ENCODE peak calls at places on chromosomes 3 and 15, in nine cellular contexts. D is activated naive CD8-positive, alpha-beta T cell treated with anti-CD3 and anti-CD28 coated beads for 36 hours; N is AG08396; T is gastrocnemius medialis; U is sigmoid colon; V is H9; S is mucosa of descending colon; R is posterior cingulate gyrus; P is psoas muscle. X is an unnamed sample.

GRCh38 chr3:173513123-173513522 is 115.6 kb downstream of the NLGN1 start:
- DNase-seq in D (no peak), N (no peak), T (no peak), U (no peak), V (no peak), S (no peak), R (no peak), P (no peak), X (no peak)

GRCh38 chr3:177960014-177960413 is 576.2 kb upstream of the KCNMB2 start:
- DNase-seq in D (no peak), N (no peak), T (no peak), U (no peak), V (no peak), S (no peak), R (no peak), P (no peak), X (no peak)

GRCh38 chr3:181253796-181254195 is 264.3 kb upstream of the DNAJC19 start:
- DNase-seq in D (no peak), N (no peak), T (no peak), U (no peak), V (no peak), S (no peak), R (no peak), P (no peak), X (no peak)

GRCh38 chr15:70362350-70362749 is 264.6 kb upstream of the TLE3 start:
- DNase-seq in D (no peak), N (no peak), T (no peak), U (no peak), V (peak), S (no peak), R (no peak), P (no peak), X (no peak)

GRCh38 chr3:191502583-191502982 is 41.6 kb downstream of the PYDC2 start:
- DNase-seq in D (no peak), N (no peak), T (no peak), U (no peak), V (no peak), S (no peak), R (no peak), P (no peak), X (no peak)

GRCh38 chr3:42556089-42556632 is 25.6 kb downstream of the SEC22C start:
- DNase-seq in D (no peak), N (no peak), T (no peak), U (no peak), V (no peak), S (no peak), R (no peak), P (no peak), X (no peak)

GRCh38 chr3:149487598-149488197 is 13.2 kb downstream of the TM4SF4 start:
- DNase-seq in D (peak), N (no peak), T (no peak), U (no peak), V (peak), S (no peak), R (no peak), P (no peak), X (no peak)

GRCh38 chr15:75656813-75657212 is 9.1 kb downstream of the SNX33 start:
- DNase-seq in D (no peak), N (no peak), T (no peak), U (no peak), V (no peak), S (no peak), R (no peak), P (no peak), X (no peak)

GRCh38 chr15:75809986-75810750 is 33.1 kb upstream of the UBE2Q2 start:
- DNase-seq in D (no peak), N (no peak), T (no peak), U (no peak), V (peak), S (peak), R (no peak), P (no peak), X (peak)

GRCh38 chr3:127964053-127964452 is 49.0 kb downstream of the KBTBD12 start:
- DNase-seq in D (no peak), N (no peak), T (no peak), U (no peak), V (no peak), S (no peak), R (no peak), P (no peak), X (no peak)

GRCh38 chr15:76197703-76198455 is 113.4 kb downstream of the ETFA start:
- DNase-seq in D (no peak), N (no peak), T (no peak), U (peak), V (no peak), S (peak), R (no peak), P (no peak), X (peak)

GRCh38 chr15:69755571-69756310 is 303.1 kb downstream of the RPLP1 start:
- DNase-seq in D (peak), N (no peak), T (no peak), U (no peak), V (no peak), S (peak), R (no peak), P (no peak), X (no peak)

GRCh38 chr3:47082519-47082918 is 81.4 kb downstream of the SETD2 start:
- DNase-seq in D (no peak), N (peak), T (no peak), U (no peak), V (no peak), S (no peak), R (no peak), P (no peak), X (no peak)

GRCh38 chr15:92882697-92883642 is 17.2 kb upstream of the CHD2 start:
- DNase-seq in D (peak), N (peak), T (no peak), U (no peak), V (no peak), S (peak), R (no peak), P (peak), X (no peak)

GRCh38 chr3:112649478-112649735 is 8.5 kb upstream of the CCDC80 start:
- DNase-seq in D (no peak), N (no peak), T (no peak), U (no peak), V (no peak), S (no peak), R (no peak), P (no peak), X (no peak)

GRCh38 chr3:69913422-69913821 is 86.1 kb upstream of the SAMMSON start:
- DNase-seq in D (no peak), N (no peak), T (no peak), U (no peak), V (no peak), S (no peak), R (no peak), P (no peak), X (no peak)

GRCh38 chr3:98745718-98746117 is 17.4 kb upstream of the ST3GAL6 start:
- DNase-seq in D (no peak), N (no peak), T (no peak), U (no peak), V (no peak), S (no peak), R (no peak), P (no peak), X (no peak)

GRCh38 chr3:112357888-112358287 is 24.9 kb downstream of the CD200 start:
- DNase-seq in D (no peak), N (no peak), T (no peak), U (no peak), V (no peak), S (no peak), R (no peak), P (no peak), X (no peak)

GRCh38 chr15:78937132-78937739 is 7.6 kb downstream of the CTSH start:
- DNase-seq in D (peak), N (no peak), T (no peak), U (no peak), V (no peak), S (no peak), R (no peak), P (no peak), X (no peak)

GRCh38 chr3:46670891-46671427 is 22.5 kb downstream of the ALS2CL start:
- DNase-seq in D (no peak), N (peak), T (peak), U (peak), V (peak), S (no peak), R (peak), P (no peak), X (no peak)